ENCODE peak calls at places on chromosomes 2 and 18, in four cellular contexts. One of them, this sample, is unnamed.

GRCh38 chr2:227813562-227814353 is at the start of gene CCL20:
- DNase-seq in A549: peak; percentile 32
- DNase-seq in upper lobe of left lung: no peak
- DNase-seq in sigmoid colon: no peak
- DNase-seq in this sample: no peak

GRCh38 chr18:59393381-59393780 is 34.3 kb upstream of the LMAN1 start:
- DNase-seq in A549: no peak
- DNase-seq in upper lobe of left lung: no peak
- DNase-seq in sigmoid colon: no peak
- DNase-seq in this sample: no peak

GRCh38 chr2:216023055-216023648 is 9.8 kb upstream of the MREG start:
- DNase-seq in A549: peak; percentile 58
- DNase-seq in upper lobe of left lung: peak; percentile 37
- DNase-seq in sigmoid colon: no peak
- DNase-seq in this sample: no peak

GRCh38 chr2:73915437-73915993 is 11.2 kb upstream of the DGUOK start:
- DNase-seq in A549: no peak
- DNase-seq in upper lobe of left lung: no peak
- DNase-seq in sigmoid colon: peak; percentile 40
- DNase-seq in this sample: no peak

GRCh38 chr2:95329891-95330822 is 33.0 kb downstream of the KCNIP3 start:
- DNase-seq in A549: no peak
- DNase-seq in upper lobe of left lung: no peak
- DNase-seq in sigmoid colon: no peak
- DNase-seq in this sample: no peak

GRCh38 chr2:181300600-181301291 is 156.4 kb upstream of the ITGA4 start:
- DNase-seq in A549: no peak
- DNase-seq in upper lobe of left lung: no peak
- DNase-seq in sigmoid colon: no peak
- DNase-seq in this sample: no peak

GRCh38 chr18:31506024-31506742 is 8.2 kb downstream of the DSG2 start:
- DNase-seq in A549: peak; percentile 63
- DNase-seq in upper lobe of left lung: no peak
- DNase-seq in sigmoid colon: no peak
- DNase-seq in this sample: no peak

GRCh38 chr18:35478520-35479435 is 19.0 kb downstream of the INO80C start:
- DNase-seq in A549: peak; percentile 90
- DNase-seq in upper lobe of left lung: peak; percentile 32
- DNase-seq in sigmoid colon: no peak
- DNase-seq in this sample: no peak

GRCh38 chr2:174835797-174836255 is 71.6 kb upstream of the CHRNA1 start:
- DNase-seq in A549: no peak
- DNase-seq in upper lobe of left lung: no peak
- DNase-seq in sigmoid colon: no peak
- DNase-seq in this sample: no peak

GRCh38 chr2:95058989-95059601 is 33.6 kb downstream of the MAL start:
- DNase-seq in A549: no peak
- DNase-seq in upper lobe of left lung: peak; percentile 19
- DNase-seq in sigmoid colon: peak; percentile 59
- DNase-seq in this sample: no peak

GRCh38 chr2:48589170-48589767 is 28.4 kb upstream of the GTF2A1L start:
- DNase-seq in A549: peak; percentile 54
- DNase-seq in upper lobe of left lung: no peak
- DNase-seq in sigmoid colon: no peak
- DNase-seq in this sample: peak; percentile 57

GRCh38 chr18:26403451-26403850 is 144.9 kb downstream of the KCTD1 start:
- DNase-seq in A549: no peak
- DNase-seq in upper lobe of left lung: no peak
- DNase-seq in sigmoid colon: no peak
- DNase-seq in this sample: no peak

GRCh38 chr2:48545244-48545643 is 15.3 kb downstream of the STON1 start:
- DNase-seq in A549: no peak
- DNase-seq in upper lobe of left lung: no peak
- DNase-seq in sigmoid colon: no peak
- DNase-seq in this sample: no peak

GRCh38 chr2:136116813-136117390 is 1.0 kb downstream of the CXCR4 start:
- DNase-seq in A549: peak; percentile 9
- DNase-seq in upper lobe of left lung: no peak
- DNase-seq in sigmoid colon: no peak
- DNase-seq in this sample: peak; percentile 12

GRCh38 chr2:111173856-111174255 is 53.1 kb downstream of the BCL2L11 start:
- DNase-seq in A549: no peak
- DNase-seq in upper lobe of left lung: no peak
- DNase-seq in sigmoid colon: no peak
- DNase-seq in this sample: no peak

GRCh38 chr18:41753826-41754225 is 201.2 kb upstream of the PIK3C3 start:
- DNase-seq in A549: no peak
- DNase-seq in upper lobe of left lung: no peak
- DNase-seq in sigmoid colon: no peak
- DNase-seq in this sample: no peak

GRCh38 chr2:136247204-136247990 is 129.4 kb upstream of the CXCR4 start:
- DNase-seq in A549: no peak
- DNase-seq in upper lobe of left lung: no peak
- DNase-seq in sigmoid colon: no peak
- DNase-seq in this sample: no peak

GRCh38 chr2:173747037-173747436 is 218.1 kb downstream of the SP3 start:
- DNase-seq in A549: no peak
- DNase-seq in upper lobe of left lung: no peak
- DNase-seq in sigmoid colon: no peak
- DNase-seq in this sample: no peak

GRCh38 chr18:23077493-23078256 is 57.6 kb upstream of the CABLES1 start:
- DNase-seq in A549: peak; percentile 73
- DNase-seq in upper lobe of left lung: peak; percentile 63
- DNase-seq in sigmoid colon: no peak
- DNase-seq in this sample: no peak

GRCh38 chr2:23385748-23386421 is 906 bp downstream of the KLHL29 start:
- DNase-seq in A549: peak; percentile 25
- DNase-seq in upper lobe of left lung: no peak
- DNase-seq in sigmoid colon: no peak
- DNase-seq in this sample: peak; percentile 39

GRCh38 chr18:44325903-44326650 is 354.6 kb upstream of the SETBP1 start:
- DNase-seq in A549: peak; percentile 30
- DNase-seq in upper lobe of left lung: peak; percentile 25
- DNase-seq in sigmoid colon: no peak
- DNase-seq in this sample: no peak

GRCh38 chr2:176189666-176190641 is 1.5 kb downstream of the HOXD1 start:
- DNase-seq in A549: no peak
- DNase-seq in upper lobe of left lung: peak; percentile 20
- DNase-seq in sigmoid colon: no peak
- DNase-seq in this sample: no peak

GRCh38 chr2:151357359-151357758 is at the start of gene TNFAIP6:
- DNase-seq in A549: peak; percentile 41
- DNase-seq in upper lobe of left lung: no peak
- DNase-seq in sigmoid colon: no peak
- DNase-seq in this sample: peak; percentile 27

GRCh38 chr2:237253046-237253723 is 160.8 kb downstream of the COL6A3 start:
- DNase-seq in A549: peak; percentile 67
- DNase-seq in upper lobe of left lung: no peak
- DNase-seq in sigmoid colon: no peak
- DNase-seq in this sample: no peak

GRCh38 chr2:105330681-105331375 is 1.3 kb upstream of the TGFBRAP1 start:
- DNase-seq in A549: no peak
- DNase-seq in upper lobe of left lung: no peak
- DNase-seq in sigmoid colon: no peak
- DNase-seq in this sample: no peak

GRCh38 chr2:43407826-43408783 is 181.7 kb upstream of the ZFP36L2 start:
- DNase-seq in A549: no peak
- DNase-seq in upper lobe of left lung: no peak
- DNase-seq in sigmoid colon: no peak
- DNase-seq in this sample: no peak

GRCh38 chr2:12321886-12322285 is 394.9 kb upstream of the TRIB2 start:
- DNase-seq in A549: no peak
- DNase-seq in upper lobe of left lung: no peak
- DNase-seq in sigmoid colon: no peak
- DNase-seq in this sample: no peak

GRCh38 chr2:12330916-12331315 is 385.8 kb upstream of the TRIB2 start:
- DNase-seq in A549: no peak
- DNase-seq in upper lobe of left lung: no peak
- DNase-seq in sigmoid colon: no peak
- DNase-seq in this sample: no peak

GRCh38 chr2:12325806-12326205 is 390.9 kb upstream of the TRIB2 start:
- DNase-seq in A549: no peak
- DNase-seq in upper lobe of left lung: no peak
- DNase-seq in sigmoid colon: no peak
- DNase-seq in this sample: no peak

GRCh38 chr2:12331698-12332097 is 385.0 kb upstream of the TRIB2 start:
- DNase-seq in A549: no peak
- DNase-seq in upper lobe of left lung: no peak
- DNase-seq in sigmoid colon: no peak
- DNase-seq in this sample: no peak

GRCh38 chr2:12326449-12327190 is 390.1 kb upstream of the TRIB2 start:
- DNase-seq in A549: no peak
- DNase-seq in upper lobe of left lung: no peak
- DNase-seq in sigmoid colon: no peak
- DNase-seq in this sample: no peak
- TF ChIP-seq CTCF in A549: no peak
- TF ChIP-seq CTCF in upper lobe of left lung: no peak
- TF ChIP-seq CTCF in sigmoid colon: no peak
- TF ChIP-seq CTCF in this sample: no peak

GRCh38 chr2:55268907-55269611 is at the start of gene MTIF2:
- DNase-seq in A549: peak; percentile 97
- DNase-seq in upper lobe of left lung: peak; percentile 98
- DNase-seq in sigmoid colon: peak; percentile 97
- DNase-seq in this sample: peak; percentile 95
- TF ChIP-seq EP300 in A549: no peak
- TF ChIP-seq EP300 in upper lobe of left lung: no peak
- TF ChIP-seq EP300 in sigmoid colon: no peak
- TF ChIP-seq EP300 in this sample: no peak

DNA sequence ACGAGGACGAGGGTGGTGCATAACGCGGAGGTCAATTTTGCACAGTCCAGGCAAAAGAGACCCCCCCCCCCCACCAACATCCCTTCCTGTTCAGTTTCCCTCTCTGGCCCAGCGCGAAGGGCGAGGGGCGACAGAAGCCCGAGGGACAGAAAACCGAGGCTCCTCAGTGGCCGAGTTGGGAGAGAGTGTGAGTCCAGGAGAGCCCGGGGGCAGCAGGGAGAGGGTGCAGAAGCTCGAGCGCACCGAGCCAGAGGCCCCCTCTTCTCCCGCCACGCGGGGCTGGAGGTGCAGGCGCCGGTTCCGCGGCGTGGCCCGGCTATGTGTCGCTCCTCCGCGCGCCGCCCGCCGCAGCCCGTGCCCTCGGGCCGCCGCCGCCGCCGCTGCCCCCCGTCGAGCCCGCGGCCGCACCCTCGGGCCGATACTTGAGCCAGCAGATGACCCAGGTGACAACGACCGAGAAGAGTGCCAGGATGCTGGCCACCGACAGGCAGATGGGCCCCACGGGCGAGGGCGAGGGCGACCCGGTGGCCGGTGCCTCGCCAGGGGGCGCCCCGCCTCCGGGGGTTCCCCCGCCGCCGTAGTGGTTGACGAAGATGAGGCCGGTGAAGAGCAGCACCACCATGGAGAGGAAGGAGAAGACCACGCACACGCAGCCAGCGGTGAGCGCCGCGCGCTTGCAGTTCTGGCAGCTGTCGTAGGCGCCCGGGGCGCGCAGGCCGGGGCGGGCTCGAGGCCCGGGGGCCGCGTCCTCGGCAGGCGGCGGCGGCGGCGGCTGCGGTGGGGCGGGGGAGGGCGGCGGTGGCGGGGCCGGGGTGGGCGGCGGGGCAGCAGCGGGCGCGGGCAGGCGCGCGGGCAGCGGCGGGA is 20.1 kb upstream of the PAX3 start:
- DNase-seq in A549: peak; percentile 46
- DNase-seq in upper lobe of left lung: peak; percentile 38
- DNase-seq in sigmoid colon: no peak
- DNase-seq in this sample: peak; percentile 54
- TF ChIP-seq CTCF in A549: peak; percentile 32
- TF ChIP-seq CTCF in upper lobe of left lung: no peak
- TF ChIP-seq CTCF in sigmoid colon: no peak
- TF ChIP-seq CTCF in this sample: peak; percentile 16

DNA sequence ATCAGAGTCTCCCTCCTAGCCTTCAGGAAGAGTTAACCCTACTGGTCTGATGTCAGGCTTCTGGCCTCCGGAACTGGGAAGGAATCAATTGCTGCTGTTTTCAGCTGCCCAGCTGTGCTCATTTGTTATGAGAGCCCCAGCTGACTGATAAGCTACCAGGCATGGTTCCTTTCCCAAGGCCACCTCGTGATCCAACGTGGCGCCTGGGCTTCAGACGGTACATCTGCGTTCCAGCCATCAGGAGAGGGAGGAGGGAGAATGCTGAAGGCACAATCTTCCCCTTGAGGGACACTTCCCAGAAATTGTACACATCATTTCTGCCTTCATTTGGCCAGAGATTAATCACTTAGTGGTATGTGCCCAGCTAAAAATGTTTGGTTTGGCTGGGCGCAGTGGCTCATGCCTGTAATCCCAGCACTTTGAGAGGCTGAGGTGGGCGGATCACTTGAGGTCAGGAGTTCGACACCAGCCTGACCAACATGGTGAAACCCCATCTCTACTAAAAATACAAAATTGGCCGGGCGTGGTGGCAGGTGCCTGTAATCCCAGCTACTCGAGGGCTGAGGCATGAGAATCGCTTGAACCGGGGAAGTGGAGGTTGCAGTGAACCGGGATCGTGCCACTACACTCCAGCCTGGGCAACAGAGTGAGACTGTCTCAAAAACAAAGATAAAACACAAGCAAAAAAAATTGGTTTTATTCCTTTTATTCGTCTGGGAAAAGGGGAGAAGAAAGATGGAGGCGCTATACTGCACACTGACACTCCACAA is 10.5 kb upstream of the ARMC9 start:
- DNase-seq in A549: no peak
- DNase-seq in upper lobe of left lung: no peak
- DNase-seq in sigmoid colon: peak; percentile 62
- DNase-seq in this sample: peak; percentile 64
- TF ChIP-seq EP300 in A549: no peak
- TF ChIP-seq EP300 in upper lobe of left lung: no peak
- TF ChIP-seq EP300 in sigmoid colon: no peak
- TF ChIP-seq EP300 in this sample: peak; percentile 42

GRCh38 chr2:241702155-241702404 is 241 bp downstream of the ING5 start:
- DNase-seq in A549: peak; percentile 89
- DNase-seq in upper lobe of left lung: no peak
- DNase-seq in sigmoid colon: no peak
- DNase-seq in this sample: no peak

GRCh38 chr2:241701405-241702154 is at the start of gene ING5:
- DNase-seq in A549: peak; percentile 95
- DNase-seq in upper lobe of left lung: peak; percentile 97
- DNase-seq in sigmoid colon: peak; percentile 98
- DNase-seq in this sample: peak; percentile 98

GRCh38 chr2:241703128-241703604 is 1.3 kb downstream of the ING5 start:
- DNase-seq in A549: peak; percentile 29
- DNase-seq in upper lobe of left lung: no peak
- DNase-seq in sigmoid colon: no peak
- DNase-seq in this sample: no peak

GRCh38 chr2:241702405-241703127 is 727 bp downstream of the ING5 start:
- DNase-seq in A549: peak; percentile 84
- DNase-seq in upper lobe of left lung: peak; percentile 89
- DNase-seq in sigmoid colon: peak; percentile 94
- DNase-seq in this sample: peak; percentile 83

DNA sequence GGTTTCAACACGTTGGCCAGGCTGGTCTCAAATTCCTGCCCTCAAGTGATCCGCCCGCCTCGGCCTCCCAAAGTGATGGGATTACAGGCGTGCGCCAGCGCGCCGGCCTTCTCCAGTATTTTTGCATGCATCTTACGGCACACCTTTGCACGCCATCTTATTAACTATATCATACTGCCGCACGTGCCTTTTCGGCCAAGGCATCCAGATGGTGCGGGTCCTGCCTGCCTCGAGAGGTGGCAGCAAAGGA is 759 bp upstream of the ING5 start:
- DNase-seq in A549: no peak
- DNase-seq in upper lobe of left lung: no peak
- DNase-seq in sigmoid colon: no peak
- DNase-seq in this sample: no peak
- TF ChIP-seq CTCF in A549: peak; percentile 34
- TF ChIP-seq CTCF in upper lobe of left lung: peak; percentile 36
- TF ChIP-seq CTCF in sigmoid colon: peak; percentile 29
- TF ChIP-seq CTCF in this sample: peak; percentile 29

This sample was measured in ovary.